ENCODE peak calls at places on chromosomes 1 and 21, in four cellular contexts. J is stomach, Y is right cardiac atrium, A is HFF-Myc. N is an unnamed sample.

GRCh38 chr1:118081387-118081786 is 103.6 kb downstream of the SPAG17 start:
- DNase-seq in A (no peak), Y (no peak), J (no peak), N (no peak)

GRCh38 chr1:41718444-41719028 is 200.2 kb downstream of the HIVEP3 start:
- DNase-seq in Y (peak; percentile 78), J (no peak), A (no peak), N (no peak)

GRCh38 chr1:221910222-221910621 is 168.3 kb upstream of the DUSP10 start:
- DNase-seq in A (no peak), Y (no peak), J (no peak), N (no peak)

GRCh38 chr1:30700528-30701265 is 22.7 kb downstream of the MATN1 start:
- DNase-seq in Y (no peak), J (no peak), A (peak; percentile 73), N (no peak)

GRCh38 chr1:24702511-24703293 is 42.5 kb upstream of the CLIC4 start:
- DNase-seq in Y (peak; percentile 67), J (no peak), A (no peak), N (no peak)

GRCh38 chr1:3670823-3671251 is 18.5 kb downstream of the TP73 start:
- DNase-seq in J (no peak), A (no peak), Y (no peak), N (peak; percentile 59)

GRCh38 chr1:27005166-27005530 is 7.5 kb downstream of the TENT5B start:
- DNase-seq in A (no peak), Y (no peak), J (no peak), N (no peak)

GRCh38 chr21:44718571-44718970 is 7.2 kb upstream of the TSPEAR start:
- DNase-seq in Y (no peak), J (no peak), A (no peak), N (no peak)

GRCh38 chr1:17633654-17634053 is 94.2 kb downstream of the ARHGEF10L start:
- DNase-seq in A (no peak), Y (no peak), J (no peak), N (no peak)

GRCh38 chr1:96096138-96097011 is 625.2 kb upstream of the PTBP2 start:
- DNase-seq in A (no peak), Y (no peak), J (no peak), N (no peak)

GRCh38 chr21:31730687-31731111 is 1.2 kb downstream of the SCAF4 start:
- DNase-seq in A (no peak), Y (no peak), J (no peak), N (no peak)

GRCh38 chr1:7159116-7159781 is 374.0 kb downstream of the CAMTA1 start:
- DNase-seq in A (no peak), Y (no peak), J (no peak), N (no peak)

GRCh38 chr1:95179205-95180001 is 54.6 kb upstream of the RWDD3 start:
- DNase-seq in J (no peak), A (no peak), Y (no peak), N (no peak)

GRCh38 chr1:52752427-52752826 is 26.2 kb downstream of the ZYG11B start:
- DNase-seq in Y (no peak), J (no peak), A (no peak), N (no peak)

GRCh38 chr1:87826639-87827345 is 498.1 kb downstream of the LMO4 start:
- DNase-seq in A (peak; percentile 79), J (no peak), Y (peak; percentile 65), N (no peak)

GRCh38 chr1:186559601-186560116 is 98.7 kb upstream of the PDC start:
- DNase-seq in J (no peak), Y (no peak), A (peak; percentile 74), N (no peak)

GRCh38 chr1:168755800-168756418 is 26.9 kb upstream of the DPT start:
- DNase-seq in Y (no peak), J (no peak), A (no peak), N (no peak)

GRCh38 chr1:216847385-216848036 is 124.3 kb upstream of the ESRRG start:
- DNase-seq in J (no peak), Y (no peak), A (no peak), N (no peak)

GRCh38 chr21:29184047-29184446 is 53.6 kb downstream of the MAP3K7CL start:
- DNase-seq in Y (no peak), J (no peak), A (no peak), N (no peak)

GRCh38 chr21:45322231-45322959 is 34.7 kb upstream of the POFUT2 start:
- DNase-seq in A (no peak), Y (peak; percentile 32), J (no peak), N (no peak)

GRCh38 chr1:94773931-94774422 is 46.2 kb upstream of the SLC44A3 start:
- DNase-seq in Y (no peak), A (no peak), J (no peak), N (peak; percentile 86)

GRCh38 chr1:93844262-93845045 is 34.6 kb downstream of the DNTTIP2 start:
- DNase-seq in J (peak; percentile 43), Y (no peak), A (peak; percentile 72), N (peak; percentile 30)

GRCh38 chr1:69911301-69911801 is 294.0 kb downstream of the LRRC40 start:
- DNase-seq in J (no peak), Y (no peak), A (no peak), N (no peak)

GRCh38 chr1:240499012-240499411 is 112.9 kb downstream of the GREM2 start:
- DNase-seq in A (peak; percentile 41), Y (no peak), J (no peak), N (no peak)

GRCh38 chr1:89454845-89455521 is 69.6 kb upstream of the LRRC8B start:
- DNase-seq in A (peak; percentile 14), J (peak; percentile 52), Y (no peak), N (no peak)

GRCh38 chr21:38649120-38649519 is 150.8 kb upstream of the ERG start:
- DNase-seq in A (no peak), J (no peak), Y (no peak), N (no peak)
- H3K4me3 ChIP-seq in A (no peak overlapping the region), J (no peak overlapping the region), Y (no peak overlapping the region), N (no peak overlapping the region)

GRCh38 chr1:171484760-171485374 is 463 bp upstream of the PRRC2C start:
- DNase-seq in J (no peak), A (no peak), Y (no peak), N (no peak)
- H3K4me3 ChIP-seq in J (peak overlapping the region; percentile 97), A (peak overlapping the region; percentile 100), Y (peak overlapping the region; percentile 93), N (peak overlapping the region; percentile 70)

DNA sequence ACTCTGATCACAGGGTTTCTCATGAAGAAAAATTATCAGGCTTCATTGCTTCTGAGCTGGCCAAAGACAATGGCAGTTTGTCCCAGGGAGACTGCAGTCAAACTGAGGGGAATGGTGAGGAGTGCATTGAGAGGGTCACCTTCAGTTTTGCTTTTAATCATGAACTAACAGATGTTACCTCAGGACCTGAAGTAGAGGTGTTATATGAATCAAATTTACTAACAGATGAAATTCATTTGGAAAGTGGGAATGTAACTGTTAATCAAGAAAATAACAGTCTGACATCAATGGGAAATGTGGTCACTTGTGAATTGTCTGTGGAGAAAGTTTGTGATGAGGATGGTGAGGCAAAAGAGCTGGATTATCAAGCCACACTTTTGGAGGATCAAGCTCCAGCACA is 79.4 kb upstream of the BMP8A start:
- DNase-seq in J (no peak), Y (no peak), A (no peak), N (no peak)
- H3K4me3 ChIP-seq in J (no peak overlapping the region), Y (peak overlapping the region; percentile 80), A (peak overlapping the region; percentile 66), N (peak overlapping the region; percentile 92)

DNA sequence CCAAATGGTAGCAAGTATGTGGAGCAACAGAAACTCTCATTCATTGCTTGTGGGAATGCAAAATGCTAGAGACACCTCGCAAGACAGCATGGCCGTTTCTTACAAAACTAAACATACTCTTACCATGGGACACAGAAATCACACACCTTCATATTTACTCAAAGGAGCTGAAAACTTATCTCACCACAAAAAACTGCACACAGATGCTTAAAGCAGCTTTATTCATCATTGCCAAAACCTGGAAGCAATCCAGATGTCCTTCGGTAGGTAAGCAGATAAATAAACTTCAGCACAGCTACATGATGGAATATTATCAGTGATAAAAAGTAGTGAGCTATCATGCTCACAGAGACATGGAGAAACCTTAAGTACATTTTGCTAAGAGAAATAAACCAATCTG is 124.3 kb downstream of the RERE start:
- DNase-seq in J (no peak), Y (no peak), A (no peak), N (no peak)
- H3K4me3 ChIP-seq in J (no peak overlapping the region), Y (no peak overlapping the region), A (no peak overlapping the region), N (no peak overlapping the region)

GRCh38 chr1:28933918-28934317 is 19.5 kb downstream of the EPB41 start:
- DNase-seq in A (no peak), Y (no peak), J (no peak), N (no peak)

GRCh38 chr1:28935293-28935692 is 20.9 kb downstream of the EPB41 start:
- DNase-seq in Y (no peak), J (no peak), A (no peak), N (no peak)

GRCh38 chr1:28936528-28936927 is 22.2 kb downstream of the EPB41 start:
- DNase-seq in J (no peak), A (no peak), Y (no peak), N (no peak)

GRCh38 chr1:28934676-28935075 is 20.3 kb downstream of the EPB41 start:
- DNase-seq in A (no peak), J (no peak), Y (no peak), N (no peak)

GRCh38 chr1:28933277-28933676 is 18.9 kb downstream of the EPB41 start:
- DNase-seq in J (no peak), A (no peak), Y (no peak), N (no peak)
- H3K4me3 ChIP-seq in J (no peak overlapping the region), A (no peak overlapping the region), Y (no peak overlapping the region), N (no peak overlapping the region)

DNA sequence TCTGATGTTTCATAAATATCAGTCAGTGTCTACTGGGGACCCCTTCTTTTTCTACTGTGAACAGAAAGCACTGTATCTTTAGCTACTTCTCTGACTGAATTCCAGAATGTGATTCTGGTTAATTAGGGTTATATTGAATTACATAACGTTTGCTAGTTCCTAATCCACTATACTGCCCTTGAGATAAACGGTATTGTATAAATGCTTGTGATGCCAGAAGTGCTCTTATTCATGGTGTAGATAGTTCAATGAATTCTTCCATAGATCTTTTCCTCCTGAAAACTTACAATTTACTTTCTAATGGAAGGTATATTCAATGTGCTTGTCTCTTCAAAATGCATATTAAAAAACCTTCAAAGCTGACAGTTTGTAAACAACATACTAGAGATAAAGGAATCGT is 131.2 kb downstream of the KCNK1 start:
- DNase-seq in Y (no peak), J (no peak), A (no peak), N (no peak)
- H3K4me3 ChIP-seq in Y (no peak overlapping the region), J (no peak overlapping the region), A (no peak overlapping the region), N (no peak overlapping the region)

GRCh38 chr1:5651027-5651410 is 341.2 kb downstream of the NPHP4 start:
- DNase-seq in Y (no peak), A (no peak), J (no peak), N (no peak)
- H3K4me3 ChIP-seq in Y (no peak overlapping the region), A (no peak overlapping the region), J (no peak overlapping the region), N (no peak overlapping the region)

GRCh38 chr1:13751458-13751871 is 51.5 kb downstream of the PRDM2 start:
- DNase-seq in Y (no peak), A (no peak), J (no peak), N (no peak)
- H3K4me3 ChIP-seq in Y (no peak overlapping the region), A (no peak overlapping the region), J (no peak overlapping the region), N (no peak overlapping the region)

DNA sequence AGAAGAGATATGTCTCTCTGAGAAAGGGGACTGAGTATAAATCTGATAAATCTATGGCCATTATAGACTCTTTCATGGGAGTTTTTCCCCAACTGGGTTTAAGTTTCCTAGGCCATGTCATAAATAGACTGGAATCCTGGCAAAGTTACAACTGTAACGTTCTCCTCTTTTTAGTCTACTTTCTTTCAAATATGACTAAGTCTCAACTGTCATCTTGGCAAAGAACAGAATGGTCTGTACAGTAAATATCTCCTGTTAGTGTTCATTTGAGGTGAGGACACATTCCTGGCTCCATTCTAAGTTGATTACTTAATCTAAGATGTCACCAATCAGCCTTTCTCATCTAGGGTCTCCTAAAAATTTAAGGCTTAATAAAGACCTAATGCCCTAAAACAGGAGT is 300.5 kb downstream of the BRINP2 start:
- DNase-seq in J (no peak), Y (no peak), A (no peak), N (no peak)
- H3K4me3 ChIP-seq in J (no peak overlapping the region), Y (no peak overlapping the region), A (no peak overlapping the region), N (no peak overlapping the region)